ENCODE peak calls at places on chromosomes 2 and 18, in seven cellular contexts. One of them, this sample, is unnamed.

GRCh38 chr18:78721986-78722385 is 257.6 kb upstream of the SALL3 start:
- DNase-seq in IMR-90: no peak
- DNase-seq in mesenchymal stem cell: no peak
- DNase-seq in trophoblast cell: no peak
- DNase-seq in mesendoderm: peak
- DNase-seq in H9: peak
- DNase-seq in neuronal stem cell: no peak
- DNase-seq in this sample: no peak

GRCh38 chr2:47354013-47354816 is 48.7 kb upstream of the MSH2 start:
- DNase-seq in mesendoderm: no peak
- DNase-seq in trophoblast cell: no peak
- DNase-seq in neuronal stem cell: no peak
- DNase-seq in mesenchymal stem cell: peak
- DNase-seq in IMR-90: peak
- DNase-seq in H9: no peak
- DNase-seq in this sample: no peak

GRCh38 chr2:43212931-43213330 is 13.5 kb downstream of the ZFP36L2 start:
- DNase-seq in mesendoderm: no peak
- DNase-seq in mesenchymal stem cell: no peak
- DNase-seq in trophoblast cell: no peak
- DNase-seq in H9: no peak
- DNase-seq in neuronal stem cell: no peak
- DNase-seq in IMR-90: no peak
- DNase-seq in this sample: no peak

GRCh38 chr2:65033178-65033577 is 23.0 kb upstream of the CEP68 start:
- DNase-seq in mesenchymal stem cell: peak
- DNase-seq in IMR-90: no peak
- DNase-seq in mesendoderm: peak
- DNase-seq in neuronal stem cell: no peak
- DNase-seq in H9: no peak
- DNase-seq in trophoblast cell: no peak
- DNase-seq in this sample: no peak

GRCh38 chr18:35619468-35619867 is 37.9 kb downstream of the GALNT1 start:
- DNase-seq in neuronal stem cell: no peak
- DNase-seq in trophoblast cell: no peak
- DNase-seq in H9: no peak
- DNase-seq in mesendoderm: no peak
- DNase-seq in mesenchymal stem cell: peak
- DNase-seq in IMR-90: no peak
- DNase-seq in this sample: no peak

GRCh38 chr18:52950153-52950552 is 610.2 kb downstream of the DCC start:
- DNase-seq in trophoblast cell: no peak
- DNase-seq in IMR-90: no peak
- DNase-seq in mesenchymal stem cell: no peak
- DNase-seq in mesendoderm: no peak
- DNase-seq in neuronal stem cell: no peak
- DNase-seq in H9: no peak
- DNase-seq in this sample: no peak

GRCh38 chr2:136444323-136444722 is 321.0 kb upstream of the THSD7B start:
- DNase-seq in mesendoderm: no peak
- DNase-seq in neuronal stem cell: no peak
- DNase-seq in trophoblast cell: no peak
- DNase-seq in H9: no peak
- DNase-seq in mesenchymal stem cell: no peak
- DNase-seq in IMR-90: no peak
- DNase-seq in this sample: no peak

GRCh38 chr2:6896930-6897759 is 19.6 kb downstream of the RSAD2 start:
- DNase-seq in neuronal stem cell: no peak
- DNase-seq in trophoblast cell: no peak
- DNase-seq in H9: no peak
- DNase-seq in IMR-90: peak
- DNase-seq in mesendoderm: peak
- DNase-seq in mesenchymal stem cell: peak
- DNase-seq in this sample: no peak

GRCh38 chr2:199470672-199471442 is 13.1 kb upstream of the SATB2 start:
- DNase-seq in H9: peak
- DNase-seq in IMR-90: no peak
- DNase-seq in trophoblast cell: no peak
- DNase-seq in mesendoderm: no peak
- DNase-seq in neuronal stem cell: peak
- DNase-seq in mesenchymal stem cell: no peak
- DNase-seq in this sample: peak

GRCh38 chr2:169504651-169505050 is 4.9 kb upstream of the KLHL41 start:
- DNase-seq in neuronal stem cell: no peak
- DNase-seq in H9: no peak
- DNase-seq in mesenchymal stem cell: no peak
- DNase-seq in trophoblast cell: no peak
- DNase-seq in mesendoderm: no peak
- DNase-seq in IMR-90: no peak
- DNase-seq in this sample: no peak

GRCh38 chr18:77619523-77619922 is 369.9 kb downstream of the GALR1 start:
- DNase-seq in H9: no peak
- DNase-seq in IMR-90: no peak
- DNase-seq in neuronal stem cell: no peak
- DNase-seq in trophoblast cell: no peak
- DNase-seq in mesendoderm: no peak
- DNase-seq in mesenchymal stem cell: no peak
- DNase-seq in this sample: no peak

GRCh38 chr18:79679552-79680099 is at the start of gene CTDP1:
- DNase-seq in mesendoderm: peak
- DNase-seq in H9: peak
- DNase-seq in IMR-90: peak
- DNase-seq in neuronal stem cell: peak
- DNase-seq in trophoblast cell: peak
- DNase-seq in mesenchymal stem cell: peak
- DNase-seq in this sample: peak

GRCh38 chr2:119248311-119248710 is 24.7 kb downstream of the STEAP3 start:
- DNase-seq in IMR-90: peak
- DNase-seq in mesenchymal stem cell: peak
- DNase-seq in mesendoderm: no peak
- DNase-seq in trophoblast cell: no peak
- DNase-seq in H9: no peak
- DNase-seq in neuronal stem cell: no peak
- DNase-seq in this sample: no peak

GRCh38 chr2:85737961-85738360 is 15.8 kb upstream of the ATOH8 start:
- DNase-seq in IMR-90: no peak
- DNase-seq in trophoblast cell: no peak
- DNase-seq in H9: no peak
- DNase-seq in mesendoderm: no peak
- DNase-seq in neuronal stem cell: no peak
- DNase-seq in mesenchymal stem cell: no peak
- DNase-seq in this sample: no peak

GRCh38 chr2:143429932-143430331 is 300.7 kb downstream of the ARHGAP15 start:
- DNase-seq in mesendoderm: no peak
- DNase-seq in mesenchymal stem cell: no peak
- DNase-seq in neuronal stem cell: no peak
- DNase-seq in trophoblast cell: no peak
- DNase-seq in H9: no peak
- DNase-seq in IMR-90: no peak
- DNase-seq in this sample: no peak

GRCh38 chr2:54360055-54360792 is 95.9 kb upstream of the SPTBN1 start:
- DNase-seq in H9: no peak
- DNase-seq in trophoblast cell: no peak
- DNase-seq in neuronal stem cell: no peak
- DNase-seq in IMR-90: peak
- DNase-seq in mesenchymal stem cell: peak
- DNase-seq in mesendoderm: no peak
- DNase-seq in this sample: no peak

GRCh38 chr18:37567994-37568359 is 2.4 kb upstream of the CELF4 start:
- DNase-seq in IMR-90: no peak
- DNase-seq in neuronal stem cell: no peak
- DNase-seq in trophoblast cell: no peak
- DNase-seq in mesenchymal stem cell: no peak
- DNase-seq in mesendoderm: no peak
- DNase-seq in H9: peak
- DNase-seq in this sample: no peak

GRCh38 chr2:177265386-177265690 is 811 bp upstream of the NFE2L2 start:
- DNase-seq in H9: no peak
- DNase-seq in mesenchymal stem cell: peak
- DNase-seq in trophoblast cell: no peak
- DNase-seq in mesendoderm: no peak
- DNase-seq in neuronal stem cell: no peak
- DNase-seq in IMR-90: peak
- DNase-seq in this sample: no peak

GRCh38 chr2:36526216-36526615 is 71.8 kb downstream of the FEZ2 start:
- DNase-seq in IMR-90: peak
- DNase-seq in neuronal stem cell: no peak
- DNase-seq in H9: no peak
- DNase-seq in mesenchymal stem cell: no peak
- DNase-seq in trophoblast cell: no peak
- DNase-seq in mesendoderm: no peak
- DNase-seq in this sample: no peak

GRCh38 chr2:203330434-203330833 is 2.2 kb downstream of the ABI2 start:
- DNase-seq in mesendoderm: peak
- DNase-seq in mesenchymal stem cell: peak
- DNase-seq in H9: no peak
- DNase-seq in trophoblast cell: peak
- DNase-seq in neuronal stem cell: no peak
- DNase-seq in IMR-90: peak
- DNase-seq in this sample: no peak

GRCh38 chr2:187546762-187547333 is 7.4 kb downstream of the TFPI start:
- DNase-seq in mesenchymal stem cell: no peak
- DNase-seq in neuronal stem cell: no peak
- DNase-seq in trophoblast cell: peak
- DNase-seq in mesendoderm: no peak
- DNase-seq in IMR-90: no peak
- DNase-seq in H9: no peak
- DNase-seq in this sample: no peak

GRCh38 chr2:230869691-230870543 is 5.2 kb downstream of the ITM2C start:
- DNase-seq in neuronal stem cell: no peak
- DNase-seq in trophoblast cell: no peak
- DNase-seq in IMR-90: no peak
- DNase-seq in H9: no peak
- DNase-seq in mesendoderm: no peak
- DNase-seq in mesenchymal stem cell: peak
- DNase-seq in this sample: no peak

GRCh38 chr2:159939946-159940345 is 122.5 kb downstream of the PLA2R1 start:
- DNase-seq in H9: no peak
- DNase-seq in IMR-90: peak
- DNase-seq in mesendoderm: peak
- DNase-seq in trophoblast cell: no peak
- DNase-seq in mesenchymal stem cell: no peak
- DNase-seq in neuronal stem cell: no peak
- DNase-seq in this sample: no peak

GRCh38 chr18:35625232-35625631 is 43.7 kb downstream of the GALNT1 start:
- DNase-seq in H9: no peak
- DNase-seq in trophoblast cell: no peak
- DNase-seq in mesenchymal stem cell: no peak
- DNase-seq in mesendoderm: no peak
- DNase-seq in neuronal stem cell: no peak
- DNase-seq in IMR-90: no peak
- DNase-seq in this sample: no peak

GRCh38 chr2:204825054-204825453 is 279.8 kb downstream of the PARD3B start:
- DNase-seq in trophoblast cell: peak
- DNase-seq in H9: no peak
- DNase-seq in neuronal stem cell: no peak
- DNase-seq in mesenchymal stem cell: peak
- DNase-seq in IMR-90: peak
- DNase-seq in mesendoderm: peak
- DNase-seq in this sample: no peak

DNA sequence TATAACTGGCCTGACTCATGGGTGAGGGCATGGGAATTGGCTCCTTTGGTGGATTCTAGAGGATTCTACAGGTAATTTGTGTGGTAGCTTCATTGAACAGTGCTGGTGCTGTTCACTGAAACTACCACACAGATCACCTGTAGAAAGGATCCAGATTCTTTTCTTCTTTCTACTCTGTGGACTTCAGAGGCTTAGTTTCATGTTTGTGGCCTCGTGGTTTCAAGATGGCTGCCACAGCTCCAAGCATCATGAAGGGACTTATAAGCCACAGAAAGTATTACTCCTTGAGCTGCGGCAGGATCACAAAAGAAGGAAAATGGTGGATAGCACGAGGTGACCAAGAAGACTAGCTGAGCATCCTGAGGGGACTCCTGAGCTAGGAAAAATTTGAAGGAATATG is 88.9 kb downstream of the ADCYAP1 start:
- DNase-seq in IMR-90: no peak
- DNase-seq in trophoblast cell: no peak
- DNase-seq in mesendoderm: no peak
- DNase-seq in H9: no peak
- DNase-seq in neuronal stem cell: no peak
- DNase-seq in mesenchymal stem cell: no peak
- DNase-seq in this sample: no peak
- H2AK5ac ChIP-seq in IMR-90: no peak
- H2AK5ac ChIP-seq in trophoblast cell: no peak
- H2AK5ac ChIP-seq in mesendoderm: no peak
- H2AK5ac ChIP-seq in H9: no peak
- H2AK5ac ChIP-seq in neuronal stem cell: no peak
- H2AK5ac ChIP-seq in mesenchymal stem cell: no peak
- H2AK5ac ChIP-seq in this sample: no peak

DNA sequence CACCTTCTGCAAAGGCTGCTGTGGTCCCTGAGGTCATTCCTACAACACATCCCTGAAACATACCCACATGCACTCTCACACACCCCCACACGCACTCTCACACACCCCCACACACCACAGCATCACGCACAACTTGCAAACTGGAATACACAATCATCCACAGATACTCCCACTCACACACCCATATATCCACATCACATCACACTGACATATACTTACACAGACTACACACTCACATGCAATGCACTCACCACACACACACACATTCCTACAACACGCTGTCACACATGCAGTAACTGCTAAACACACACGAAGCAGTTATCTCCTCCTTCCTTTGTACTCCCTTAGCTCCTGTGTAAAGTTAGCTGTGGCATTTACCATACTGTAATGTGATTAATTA is 57.1 kb upstream of the PKDCC start:
- DNase-seq in mesenchymal stem cell: peak
- DNase-seq in mesendoderm: peak
- DNase-seq in neuronal stem cell: no peak
- DNase-seq in trophoblast cell: no peak
- DNase-seq in H9: no peak
- DNase-seq in IMR-90: peak
- DNase-seq in this sample: no peak
- H2AK5ac ChIP-seq in mesenchymal stem cell: no peak
- H2AK5ac ChIP-seq in mesendoderm: peak
- H2AK5ac ChIP-seq in neuronal stem cell: no peak
- H2AK5ac ChIP-seq in trophoblast cell: peak
- H2AK5ac ChIP-seq in H9: no peak
- H2AK5ac ChIP-seq in IMR-90: no peak
- H2AK5ac ChIP-seq in this sample: peak

GRCh38 chr2:102059151-102059550 is 67.4 kb downstream of the IL1R2 start:
- DNase-seq in neuronal stem cell: no peak
- DNase-seq in mesendoderm: no peak
- DNase-seq in mesenchymal stem cell: no peak
- DNase-seq in trophoblast cell: no peak
- DNase-seq in IMR-90: no peak
- DNase-seq in H9: no peak
- DNase-seq in this sample: no peak
- H2AK5ac ChIP-seq in neuronal stem cell: no peak
- H2AK5ac ChIP-seq in mesendoderm: no peak
- H2AK5ac ChIP-seq in mesenchymal stem cell: no peak
- H2AK5ac ChIP-seq in trophoblast cell: peak
- H2AK5ac ChIP-seq in IMR-90: peak
- H2AK5ac ChIP-seq in H9: no peak
- H2AK5ac ChIP-seq in this sample: no peak

DNA sequence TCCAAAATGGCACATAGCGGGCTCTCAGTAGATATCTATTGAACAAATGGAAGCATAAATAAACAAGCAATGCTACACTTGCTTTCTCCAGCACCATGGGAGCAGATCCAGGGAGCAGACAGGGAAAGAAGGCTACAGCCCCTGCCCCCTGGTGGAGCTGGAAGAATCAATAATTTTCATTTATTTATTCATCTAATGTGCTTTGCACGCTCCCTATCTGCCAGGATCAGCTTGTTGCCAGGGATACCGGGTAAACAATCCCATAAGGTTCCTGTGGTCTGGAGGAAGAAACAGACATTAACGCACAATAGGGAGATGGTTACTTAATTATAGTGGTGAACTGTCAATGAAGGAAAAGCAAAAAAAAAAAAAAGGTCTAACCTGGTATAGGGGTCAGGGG is 40.1 kb upstream of the CLASP1 start:
- DNase-seq in mesenchymal stem cell: peak
- DNase-seq in mesendoderm: peak
- DNase-seq in neuronal stem cell: no peak
- DNase-seq in IMR-90: peak
- DNase-seq in H9: no peak
- DNase-seq in trophoblast cell: no peak
- DNase-seq in this sample: no peak
- H2AK5ac ChIP-seq in mesenchymal stem cell: no peak
- H2AK5ac ChIP-seq in mesendoderm: no peak
- H2AK5ac ChIP-seq in neuronal stem cell: no peak
- H2AK5ac ChIP-seq in IMR-90: no peak
- H2AK5ac ChIP-seq in H9: no peak
- H2AK5ac ChIP-seq in trophoblast cell: no peak
- H2AK5ac ChIP-seq in this sample: no peak